ENCODE peak calls at places on chromosomes 11 and 22, in eight cellular contexts. U is amygdala; T is substantia nigra; H is Peyer's patch; A is left colon; D is stimulated activated CD4-positive, alpha-beta T cell treated with anti-CD3 and anti-CD28 coated beads, Interleukin-12 subunit alpha, Interleukin-12 subunit beta, amount 100 ng/mL, for 24 hours; Z is activated CD4-positive, alpha-beta T cell treated with anti-CD3 and anti-CD28 coated beads for 48 hours; C is amniotic stem cell. N is an unnamed sample.

GRCh38 chr11:92941676-92942571 is 27.5 kb upstream of the MTNR1B start:
- DNase-seq in U (no peak), T (no peak), H (no peak), A (no peak), D (no peak), Z (peak; percentile 14), C (no peak), N (no peak)

GRCh38 chr11:45477588-45477987 is 187.8 kb downstream of the CHST1 start:
- DNase-seq in U (no peak), T (no peak), H (peak; percentile 4), A (no peak), D (no peak), Z (no peak), C (no peak), N (no peak)

GRCh38 chr11:6475936-6476335 is 2.2 kb upstream of the TRIM3 start:
- DNase-seq in U (no peak), T (no peak), H (no peak), A (no peak), D (no peak), Z (no peak), C (no peak), N (no peak)

GRCh38 chr11:2523821-2524391 is 79.1 kb downstream of the KCNQ1 start:
- DNase-seq in U (no peak), T (no peak), H (peak; percentile 39), A (peak; percentile 22), D (no peak), Z (no peak), C (no peak), N (peak; percentile 26)

GRCh38 chr11:9490376-9490775 is 29.6 kb downstream of the ZNF143 start:
- DNase-seq in U (no peak), T (no peak), H (no peak), A (no peak), D (no peak), Z (no peak), C (no peak), N (no peak)

GRCh38 chr11:69049490-69049867 is 747 bp downstream of the TPCN2 start:
- DNase-seq in U (no peak), T (no peak), H (no peak), A (no peak), D (peak; percentile 11), Z (peak; percentile 50), C (no peak), N (peak; percentile 81)

GRCh38 chr11:73538381-73538872 is 59.5 kb downstream of the FAM168A start:
- DNase-seq in U (no peak), T (no peak), H (no peak), A (no peak), D (no peak), Z (no peak), C (no peak), N (no peak)

GRCh38 chr11:6327806-6328205 is 7.5 kb upstream of the CAVIN3 start:
- DNase-seq in U (no peak), T (no peak), H (no peak), A (no peak), D (no peak), Z (no peak), C (no peak), N (no peak)

GRCh38 chr11:82854242-82854641 is 46.0 kb downstream of the PRCP start:
- DNase-seq in U (no peak), T (no peak), H (no peak), A (no peak), D (no peak), Z (no peak), C (no peak), N (no peak)

GRCh38 chr11:37502202-37502601 is 904.2 kb upstream of the RAG2 start:
- DNase-seq in U (no peak), T (no peak), H (no peak), A (no peak), D (no peak), Z (no peak), C (no peak), N (no peak)

GRCh38 chr22:42078469-42079318 is 806 bp upstream of the SMDT1 start:
- DNase-seq in U (no peak), T (no peak), H (no peak), A (peak; percentile 50), D (no peak), Z (no peak), C (no peak), N (no peak)

GRCh38 chr11:2830886-2831285 is 54.7 kb downstream of the CDKN1C start:
- DNase-seq in U (no peak), T (no peak), H (no peak), A (no peak), D (no peak), Z (no peak), C (no peak), N (no peak)

GRCh38 chr11:117684111-117684510 is 112.9 kb downstream of the DSCAML1 start:
- DNase-seq in U (no peak), T (no peak), H (no peak), A (no peak), D (no peak), Z (no peak), C (no peak), N (no peak)

GRCh38 chr11:121696177-121696863 is 243.6 kb upstream of the SORL1-AS1 start:
- DNase-seq in U (peak; percentile 80), T (peak; percentile 88), H (no peak), A (no peak), D (no peak), Z (no peak), C (no peak), N (no peak)

GRCh38 chr11:126544311-126545056 is 189.0 kb downstream of the ST3GAL4 start:
- DNase-seq in U (peak; percentile 73), T (peak; percentile 76), H (no peak), A (peak; percentile 36), D (no peak), Z (no peak), C (no peak), N (no peak)

GRCh38 chr11:88293931-88294330 is 43.6 kb downstream of the CTSC start:
- DNase-seq in U (no peak), T (no peak), H (no peak), A (no peak), D (no peak), Z (no peak), C (no peak), N (no peak)

GRCh38 chr11:123166095-123166559 is 28.9 kb downstream of the CLMP start:
- DNase-seq in U (peak; percentile 5), T (no peak), H (peak; percentile 61), A (peak; percentile 42), D (peak; percentile 15), Z (peak; percentile 46), C (no peak), N (peak; percentile 49)

GRCh38 chr11:1883342-1884122 is 8.2 kb downstream of the PRR33 start:
- DNase-seq in U (no peak), T (no peak), H (no peak), A (no peak), D (no peak), Z (no peak), C (no peak), N (peak; percentile 58)

GRCh38 chr11:115691030-115691429 is 186.8 kb upstream of the CADM1 start:
- DNase-seq in U (no peak), T (no peak), H (no peak), A (no peak), D (no peak), Z (no peak), C (no peak), N (no peak)

GRCh38 chr11:11348303-11348702 is 4.7 kb downstream of the CSNK2A3 start:
- DNase-seq in U (no peak), T (no peak), H (no peak), A (no peak), D (no peak), Z (no peak), C (no peak), N (no peak)

GRCh38 chr11:126163074-126163700 is 48.3 kb downstream of the RPUSD4 start:
- DNase-seq in U (no peak), T (no peak), H (no peak), A (no peak), D (no peak), Z (no peak), C (peak; percentile 54), N (no peak)

GRCh38 chr11:115636686-115637555 is 132.7 kb upstream of the CADM1 start:
- DNase-seq in U (no peak), T (no peak), H (no peak), A (no peak), D (no peak), Z (no peak), C (no peak), N (no peak)

GRCh38 chr22:46931881-46932280 is 169.4 kb downstream of the TBC1D22A start:
- DNase-seq in U (no peak), T (no peak), H (no peak), A (no peak), D (no peak), Z (no peak), C (no peak), N (no peak)

GRCh38 chr11:102237096-102237735 is 80.1 kb upstream of the BIRC3 start:
- DNase-seq in U (no peak), T (no peak), H (no peak), A (no peak), D (no peak), Z (no peak), C (no peak), N (no peak)

GRCh38 chr11:67484847-67485311 is 2.1 kb downstream of the AIP start:
- DNase-seq in U (peak; percentile 26), T (peak; percentile 30), H (peak; percentile 45), A (no peak), D (peak; percentile 66), Z (peak; percentile 84), C (no peak), N (no peak)

GRCh38 chr22:21622624-21623401 is 7.0 kb downstream of the YDJC start:
- DNase-seq in U (no peak), T (no peak), H (no peak), A (no peak), D (no peak), Z (no peak), C (no peak), N (peak; percentile 53)

GRCh38 chr11:39327302-39327701 is 2132.2 kb downstream of the LRRC4C start:
- DNase-seq in U (no peak), T (no peak), H (no peak), A (no peak), D (no peak), Z (no peak), C (no peak), N (no peak)

GRCh38 chr22:27804683-27805297 is 3.2 kb upstream of the MN1 start:
- DNase-seq in U (peak; percentile 69), T (peak; percentile 36), H (no peak), A (no peak), D (peak; percentile 39), Z (peak; percentile 68), C (peak; percentile 63), N (no peak)

GRCh38 chr11:6238902-6239301 is at the start of gene CNGA4:
- DNase-seq in U (no peak), T (no peak), H (no peak), A (no peak), D (no peak), Z (no peak), C (no peak), N (no peak)

GRCh38 chr22:43848366-43849171 is 13.7 kb downstream of the SULT4A1 start:
- DNase-seq in U (no peak), T (no peak), H (peak; percentile 42), A (no peak), D (no peak), Z (no peak), C (no peak), N (no peak)

GRCh38 chr22:45584621-45585436 is 82.1 kb downstream of the FBLN1 start:
- DNase-seq in U (no peak), T (no peak), H (peak; percentile 11), A (no peak), D (no peak), Z (no peak), C (no peak), N (no peak)

GRCh38 chr11:125211191-125211953 is 46.8 kb downstream of the PKNOX2 start:
- DNase-seq in U (no peak), T (no peak), H (peak; percentile 35), A (no peak), D (no peak), Z (no peak), C (no peak), N (no peak)

GRCh38 chr22:24153353-24153752 is 27.9 kb upstream of the SUSD2 start:
- DNase-seq in U (no peak), T (no peak), H (no peak), A (no peak), D (no peak), Z (peak; percentile 33), C (no peak), N (no peak)

GRCh38 chr11:57354699-57355098 is 16.5 kb downstream of the P2RX3 start:
- DNase-seq in U (no peak), T (no peak), H (peak; percentile 31), A (no peak), D (no peak), Z (no peak), C (no peak), N (no peak)

N was measured in left lung.